ENCODE peak calls at places on chromosomes 7 and 10, in six cellular contexts. I, T, Y, N, D and U are unnamed samples.

GRCh38 chr7:64407148-64407547 is 93.4 kb downstream of the ZNF736 start:
- DNase-seq in T (no peak), N (no peak), D (no peak), Y (no peak), I (no peak), U (no peak)

GRCh38 chr7:114539575-114539974 is 125.0 kb downstream of the FOXP2 start:
- DNase-seq in I (peak), N (no peak), T (no peak), D (peak), Y (no peak), U (peak)

GRCh38 chr10:121296378-121296777 is 301.9 kb downstream of the FGFR2 start:
- DNase-seq in N (no peak), T (no peak), I (no peak), Y (no peak), D (no peak), U (no peak)

GRCh38 chr7:92793656-92794205 is 42.6 kb downstream of the CDK6 start:
- DNase-seq in N (no peak), D (no peak), I (no peak), T (no peak), Y (no peak), U (no peak)

GRCh38 chr10:123857616-123858015 is 34.0 kb downstream of the CPXM2 start:
- DNase-seq in Y (no peak), I (no peak), T (no peak), N (no peak), D (no peak), U (no peak)

GRCh38 chr10:51960494-51960895 is 261.1 kb upstream of the CSTF2T start:
- DNase-seq in D (no peak), Y (no peak), I (peak), N (no peak), T (peak), U (no peak)

GRCh38 chr7:44292876-44293560 is 32.4 kb downstream of the CAMK2B start:
- DNase-seq in D (peak), Y (peak), I (no peak), N (no peak), T (no peak), U (peak)

GRCh38 chr7:105759670-105760548 is 116.5 kb downstream of the ATXN7L1 start:
- DNase-seq in Y (peak), N (no peak), I (peak), D (peak), T (peak), U (peak)

GRCh38 chr10:89235073-89235798 is 16.3 kb downstream of the LIPA start:
- DNase-seq in N (peak), I (no peak), T (no peak), D (peak), Y (peak), U (peak)

GRCh38 chr10:7234109-7234508 is 176.7 kb downstream of the SFMBT2 start:
- DNase-seq in D (no peak), Y (no peak), N (no peak), T (no peak), I (no peak), U (no peak)

GRCh38 chr10:112960151-112960681 is 10.2 kb downstream of the TCF7L2 start:
- DNase-seq in N (no peak), Y (no peak), T (no peak), D (no peak), I (no peak), U (no peak)

GRCh38 chr10:35633006-35633980 is 8.8 kb downstream of the FZD8 start:
- DNase-seq in T (no peak), N (no peak), D (no peak), I (no peak), Y (no peak), U (no peak)

GRCh38 chr10:66277481-66277880 is 648.4 kb upstream of the LRRTM3 start:
- DNase-seq in N (no peak), D (no peak), I (no peak), Y (no peak), T (no peak), U (no peak)

GRCh38 chr10:13399752-13400151 is 51.7 kb upstream of the SEPHS1 start:
- DNase-seq in T (no peak), I (no peak), N (no peak), D (no peak), Y (no peak), U (no peak)

GRCh38 chr10:78231930-78232329 is 198.3 kb downstream of the RPS24 start:
- DNase-seq in N (peak), T (no peak), I (no peak), Y (no peak), D (no peak), U (peak)

GRCh38 chr10:42879380-42880254 is 97.0 kb downstream of the BMS1 start:
- DNase-seq in I (no peak), Y (no peak), N (no peak), T (no peak), D (no peak), U (no peak)

GRCh38 chr7:151114151-151115090 is 28.1 kb downstream of the AGAP3 start:
- DNase-seq in T (no peak), Y (no peak), D (peak), N (no peak), I (no peak), U (no peak)

GRCh38 chr7:7970113-7970619 is 1.6 kb downstream of the GLCCI1 start:
- DNase-seq in Y (no peak), N (no peak), D (no peak), T (no peak), I (no peak), U (no peak)

GRCh38 chr10:77204171-77204570 is 433.4 kb downstream of the KCNMA1 start:
- DNase-seq in Y (no peak), N (no peak), D (no peak), I (no peak), T (no peak), U (no peak)

GRCh38 chr10:93746844-93747284 is 10.9 kb upstream of the LGI1 start:
- DNase-seq in I (peak), Y (peak), D (peak), T (peak), N (no peak), U (peak)

GRCh38 chr7:155378959-155379871 is 78.7 kb upstream of the EN2 start:
- DNase-seq in N (no peak), Y (no peak), I (no peak), T (no peak), D (no peak), U (no peak)

GRCh38 chr7:82624965-82625364 is 181.4 kb upstream of the CACNA2D1 start:
- DNase-seq in I (no peak), D (no peak), Y (no peak), T (no peak), N (no peak), U (no peak)

GRCh38 chr7:6705959-6706665 is 635 bp downstream of the ZNF12 start:
- DNase-seq in T (peak), D (peak), Y (peak), I (no peak), N (peak), U (peak)

GRCh38 chr10:24820616-24821015 is 96.9 kb upstream of the ARHGAP21 start:
- DNase-seq in N (no peak), D (no peak), T (no peak), I (no peak), Y (no peak), U (no peak)

GRCh38 chr10:112985701-112986510 is 35.9 kb downstream of the TCF7L2 start:
- DNase-seq in T (no peak), N (no peak), Y (no peak), D (no peak), I (no peak), U (no peak)

GRCh38 chr10:78267598-78267997 is 233.9 kb downstream of the RPS24 start:
- DNase-seq in N (no peak), D (no peak), I (no peak), Y (no peak), T (no peak), U (no peak)

GRCh38 chr7:74272305-74273038 is 16.7 kb upstream of the CLIP2 start:
- DNase-seq in T (no peak), Y (no peak), D (peak), N (peak), I (no peak), U (peak)

GRCh38 chr7:10874666-10875065 is 99.0 kb upstream of the PHF14 start:
- DNase-seq in D (no peak), I (no peak), T (no peak), Y (no peak), N (no peak), U (no peak)

GRCh38 chr10:102782698-102783540 is 39.2 kb downstream of the WBP1L start:
- DNase-seq in D (peak), N (peak), T (no peak), Y (peak), I (no peak), U (peak)

GRCh38 chr7:85688712-85689111 is 501.9 kb upstream of the SEMA3D start:
- DNase-seq in D (no peak), Y (no peak), T (no peak), N (no peak), I (no peak), U (no peak)

GRCh38 chr7:33661430-33662160 is 243.7 kb upstream of the BMPER start:
- DNase-seq in D (no peak), T (no peak), I (no peak), N (no peak), Y (no peak), U (no peak)

GRCh38 chr10:32112055-32112454 is 55.8 kb upstream of the KIF5B start:
- DNase-seq in I (peak), D (no peak), T (no peak), N (no peak), Y (no peak), U (no peak)

GRCh38 chr7:25854608-25855497 is 297.1 kb upstream of the NFE2L3 start:
- DNase-seq in Y (no peak), T (peak), I (peak), N (peak), D (peak), U (peak)

GRCh38 chr7:3949226-3949625 is 648.2 kb downstream of the SDK1 start:
- DNase-seq in Y (no peak), N (no peak), D (no peak), I (no peak), T (no peak), U (no peak)

GRCh38 chr7:27994639-27995038 is 186.0 kb downstream of the JAZF1 start:
- DNase-seq in I (no peak), N (no peak), D (peak), Y (no peak), T (no peak), U (no peak)

GRCh38 chr7:35729061-35729783 is 34.3 kb upstream of the HERPUD2 start:
- DNase-seq in Y (no peak), N (no peak), I (no peak), D (peak), T (no peak), U (no peak)
- TF ChIP-seq POLR2A in Y (no peak), N (no peak), I (no peak), D (no peak), T (no peak), U (no peak)

DNA sequence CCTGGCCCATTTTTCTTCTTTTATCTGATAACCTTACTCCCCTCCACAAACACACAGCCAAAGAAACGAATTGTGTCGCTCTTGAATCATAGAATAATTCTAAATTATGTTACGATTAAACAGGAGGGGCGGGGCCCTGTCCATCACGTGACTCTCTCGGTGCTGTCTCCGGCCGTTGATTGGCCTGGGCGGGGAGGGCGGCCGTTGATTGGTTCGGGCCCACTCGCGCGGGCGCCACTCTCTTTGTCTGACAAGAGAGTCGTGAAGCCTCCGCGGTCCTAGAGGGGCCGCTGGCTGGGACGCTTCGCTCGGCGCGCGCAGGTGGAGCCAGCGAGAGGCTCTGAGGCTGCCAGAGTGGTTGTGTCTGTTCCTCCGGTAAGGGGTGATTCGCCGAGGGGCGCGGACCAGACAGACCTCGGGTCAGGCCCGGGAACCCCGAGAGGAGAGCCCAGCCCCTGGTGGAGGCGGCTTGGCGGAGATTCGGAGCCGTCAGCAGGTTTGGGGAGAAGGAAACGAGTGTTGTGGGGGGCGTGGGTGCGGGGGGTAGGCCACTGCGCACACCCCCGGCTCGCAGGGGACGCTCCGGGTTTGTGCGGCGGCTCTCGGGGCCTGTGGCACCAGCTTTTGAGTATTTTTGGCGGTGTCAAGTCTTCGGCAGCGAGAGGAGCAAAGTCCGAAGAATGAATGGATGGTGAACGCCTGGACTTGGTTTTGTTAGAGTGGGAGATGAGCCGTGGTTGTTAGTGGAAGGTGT is at the start of gene ZNF789:
- DNase-seq in D (peak), T (peak), I (peak), N (peak), Y (peak), U (peak)
- TF ChIP-seq POLR2A in D (peak), T (peak), I (peak), N (peak), Y (peak), U (peak)

DNA sequence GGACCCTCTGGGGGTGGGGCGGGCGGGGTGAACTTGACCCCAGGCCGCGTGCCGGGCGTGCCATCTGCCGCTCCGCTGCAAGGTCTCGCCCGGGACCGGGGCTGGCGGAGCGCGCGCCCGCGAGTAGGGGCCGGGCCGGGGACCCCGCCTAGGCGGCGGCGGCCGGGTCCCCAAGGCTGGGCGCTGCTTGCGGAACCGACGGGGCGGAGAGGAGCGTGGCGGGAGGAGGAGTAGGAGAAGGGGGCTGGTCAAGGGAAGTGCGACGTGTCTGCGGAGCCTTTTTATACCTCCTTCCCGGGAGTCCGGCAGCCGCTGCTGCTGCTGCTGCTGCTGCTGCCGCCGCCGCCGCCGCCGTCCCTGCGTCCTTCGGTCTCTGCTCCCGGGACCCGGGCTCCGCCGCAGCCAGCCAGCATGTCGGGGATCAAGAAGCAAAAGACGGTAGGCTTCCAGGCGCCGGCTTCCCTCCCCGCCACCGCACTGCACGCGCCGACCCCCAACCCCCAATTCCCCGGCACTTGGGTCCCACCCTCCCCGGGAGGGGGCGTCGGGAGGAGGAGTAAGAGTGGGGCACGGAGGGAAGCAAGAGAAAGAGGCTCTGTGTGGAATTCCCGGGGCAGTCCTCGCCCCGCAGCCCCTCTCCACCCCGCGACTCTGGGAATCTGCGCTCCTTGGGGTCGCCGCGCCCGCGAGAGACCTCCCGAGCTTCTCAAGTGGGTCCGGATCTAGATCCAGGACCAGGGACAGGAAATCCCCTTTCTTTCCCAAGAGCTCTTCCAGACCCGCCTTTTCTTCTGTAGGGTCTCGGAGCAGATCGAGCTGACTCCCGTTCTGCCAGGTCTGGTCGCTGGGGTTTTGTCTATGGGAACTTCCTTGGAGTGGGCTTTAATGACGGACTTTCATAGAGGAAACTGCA is at the start of gene PAPSS2:
- DNase-seq in Y (peak), T (peak), N (peak), D (peak), I (no peak), U (peak)
- TF ChIP-seq POLR2A in Y (peak), T (peak), N (peak), D (peak), I (no peak), U (no peak)

GRCh38 chr10:110220383-110220782 is 13.0 kb downstream of the MXI1 start:
- DNase-seq in Y (no peak), I (no peak), N (no peak), T (no peak), D (no peak), U (no peak)

GRCh38 chr10:110222896-110223675 is 15.7 kb downstream of the MXI1 start:
- DNase-seq in N (no peak), T (no peak), I (no peak), D (no peak), Y (no peak), U (no peak)

GRCh38 chr10:110219884-110220283 is 12.5 kb downstream of the MXI1 start:
- DNase-seq in N (no peak), Y (no peak), T (no peak), D (no peak), I (no peak), U (no peak)

GRCh38 chr10:110221044-110221720 is 13.8 kb downstream of the MXI1 start:
- DNase-seq in D (no peak), Y (no peak), T (no peak), N (no peak), I (no peak), U (no peak)

DNA sequence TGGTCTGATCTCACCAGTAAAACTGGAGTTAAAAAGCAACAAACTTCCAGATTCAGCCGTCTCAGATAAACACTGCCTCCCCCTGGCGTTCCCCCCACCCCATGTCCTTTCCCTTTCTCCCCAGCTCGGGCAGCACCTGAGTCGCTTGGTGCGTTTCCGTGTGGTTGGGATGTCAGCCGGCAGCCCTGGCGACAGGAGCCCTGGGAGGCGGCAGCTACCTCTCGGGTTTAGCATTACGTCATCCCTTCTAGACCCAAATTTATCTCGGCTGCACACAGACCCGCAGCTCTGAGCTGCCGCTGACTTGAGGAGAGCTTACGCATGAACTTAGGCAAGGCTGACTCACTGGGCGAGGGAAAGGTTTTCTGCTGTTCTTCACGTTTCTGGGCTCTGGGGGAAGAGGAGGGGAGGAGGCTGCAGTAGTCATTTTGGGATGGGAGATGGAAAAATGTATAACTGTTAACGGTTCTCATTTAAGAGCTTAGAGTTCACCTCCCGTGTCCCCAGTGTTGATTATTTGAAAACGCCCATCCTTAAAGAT is 14.4 kb downstream of the MXI1 start:
- DNase-seq in N (peak), D (peak), Y (no peak), I (peak), T (peak), U (peak)
- TF ChIP-seq POLR2A in N (peak), D (no peak), Y (no peak), I (no peak), T (no peak), U (no peak)

GRCh38 chr10:71747808-71748523 is 25.4 kb downstream of the VSIR start:
- DNase-seq in Y (no peak), T (no peak), N (no peak), D (peak), I (no peak), U (no peak)

GRCh38 chr10:71750124-71750841 is 23.0 kb downstream of the VSIR start:
- DNase-seq in Y (no peak), N (no peak), I (no peak), T (no peak), D (no peak), U (no peak)

GRCh38 chr10:71747039-71747807 is 26.1 kb downstream of the VSIR start:
- DNase-seq in I (no peak), Y (no peak), D (no peak), T (no peak), N (no peak), U (no peak)

GRCh38 chr10:71749396-71749795 is 23.9 kb downstream of the VSIR start:
- DNase-seq in T (no peak), Y (no peak), N (no peak), D (no peak), I (no peak), U (no peak)

DNA sequence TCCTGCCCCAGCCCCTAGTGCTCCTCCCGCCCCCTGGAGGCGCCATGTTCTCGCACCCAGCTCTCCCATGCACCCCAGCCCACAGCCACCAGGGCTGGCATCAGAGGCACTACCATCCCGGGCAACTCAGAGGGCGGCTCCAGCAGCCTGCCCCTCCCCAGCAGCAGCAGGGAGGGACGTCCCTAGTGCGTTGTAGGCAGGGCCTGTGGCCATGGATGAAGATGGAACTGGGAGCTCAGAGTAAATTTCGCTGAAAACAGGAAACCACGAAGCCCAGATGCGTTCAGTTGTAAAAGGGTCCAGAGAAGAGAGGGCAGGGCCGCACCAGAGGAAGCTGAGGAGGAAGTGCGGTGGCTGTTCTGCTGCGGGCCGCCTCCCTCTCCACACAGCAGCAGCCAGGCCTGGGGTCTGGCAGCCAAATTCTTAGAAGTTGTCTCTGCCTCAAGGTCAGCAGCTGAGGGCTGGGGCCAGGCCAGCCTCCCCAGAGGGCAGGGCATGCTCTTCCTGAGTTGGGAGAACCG is 24.6 kb downstream of the VSIR start:
- DNase-seq in Y (no peak), D (peak), N (peak), T (no peak), I (no peak), U (peak)
- TF ChIP-seq POLR2A in Y (peak), D (peak), N (peak), T (no peak), I (no peak), U (no peak)

DNA sequence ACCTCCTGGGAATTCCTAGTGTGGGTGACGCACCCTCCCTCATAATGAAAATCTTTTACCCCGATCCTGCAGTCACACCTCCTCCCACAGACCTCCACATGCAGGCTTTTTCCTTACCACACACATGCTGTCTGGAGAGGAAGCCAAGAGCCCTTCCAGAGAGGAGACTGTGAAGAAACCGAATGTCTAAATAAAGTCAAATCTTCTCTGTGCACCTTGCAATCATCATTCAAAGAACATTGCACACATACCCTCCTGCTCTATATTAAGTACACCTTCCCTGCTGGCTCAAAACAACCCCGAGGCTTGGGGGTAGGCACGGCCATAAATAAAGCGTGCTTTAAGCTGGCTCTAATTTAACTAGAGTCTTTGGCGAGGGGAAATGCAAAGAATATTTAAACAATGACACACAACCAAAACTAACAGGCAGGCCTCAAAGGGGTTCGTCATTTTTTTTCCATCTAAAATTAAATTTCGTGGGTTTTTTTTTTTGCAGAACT is 34.9 kb downstream of the CALML3 start:
- DNase-seq in I (no peak), T (peak), N (no peak), D (no peak), Y (peak), U (no peak)
- TF ChIP-seq POLR2A in I (no peak), T (no peak), N (no peak), D (no peak), Y (no peak), U (no peak)